ENCODE peak calls at places on chromosome 11, in seven cellular contexts. L, Q, V, R, F, B and G are unnamed samples.

GRCh38 chr11:60719406-60719805 is 5.1 kb upstream of the MS4A18 start:
- DNase-seq in L (no peak), Q (no peak), V (no peak), R (no peak), F (no peak), B (no peak), G (no peak)

GRCh38 chr11:74443071-74443864 is 24.1 kb downstream of the KCNE3 start:
- DNase-seq in L (no peak), Q (peak), V (no peak), R (no peak), F (no peak), B (no peak), G (no peak)

GRCh38 chr11:124667601-124668000 is 5.9 kb downstream of the SIAE start:
- DNase-seq in L (no peak), Q (no peak), V (no peak), R (no peak), F (no peak), B (no peak), G (no peak)

GRCh38 chr11:18461909-18462308 is 6.3 kb downstream of the LDHAL6A start:
- DNase-seq in L (no peak), Q (no peak), V (no peak), R (no peak), F (no peak), B (no peak), G (no peak)

GRCh38 chr11:120810251-120810650 is 213.7 kb upstream of the TBCEL start:
- DNase-seq in L (no peak), Q (no peak), V (no peak), R (no peak), F (peak), B (no peak), G (no peak)

GRCh38 chr11:56885182-56885581 is 103.5 kb upstream of the OR5AK2 start:
- DNase-seq in L (no peak), Q (no peak), V (no peak), R (no peak), F (no peak), B (no peak), G (no peak)

GRCh38 chr11:69497221-69497787 is 15.8 kb downstream of the LINC01488 start:
- DNase-seq in L (peak), Q (peak), V (peak), R (peak), F (peak), B (peak), G (peak)

GRCh38 chr11:70059971-70060370 is 18.1 kb upstream of the ANO1 start:
- DNase-seq in L (no peak), Q (no peak), V (no peak), R (no peak), F (no peak), B (no peak), G (no peak)

GRCh38 chr11:111435046-111435698 is 56.1 kb upstream of the POU2AF1 start:
- DNase-seq in L (no peak), Q (no peak), V (no peak), R (no peak), F (no peak), B (no peak), G (no peak)

GRCh38 chr11:64569300-64569970 is 21.6 kb upstream of the SLC22A12 start:
- DNase-seq in L (no peak), Q (no peak), V (no peak), R (no peak), F (no peak), B (no peak), G (no peak)

GRCh38 chr11:47987781-47988180 is 7.4 kb downstream of the PTPRJ start:
- DNase-seq in L (no peak), Q (no peak), V (no peak), R (no peak), F (no peak), B (no peak), G (no peak)

GRCh38 chr11:8689726-8690255 is 7.2 kb downstream of the RPL27A start:
- DNase-seq in L (no peak), Q (no peak), V (no peak), R (no peak), F (no peak), B (no peak), G (no peak)

GRCh38 chr11:75422248-75423231 is 10.5 kb downstream of the KLHL35 start:
- DNase-seq in L (no peak), Q (no peak), V (no peak), R (peak), F (no peak), B (no peak), G (no peak)

GRCh38 chr11:77346906-77347603 is 45.6 kb upstream of the GDPD4 start:
- DNase-seq in L (peak), Q (no peak), V (peak), R (no peak), F (peak), B (peak), G (peak)

GRCh38 chr11:44804449-44805151 is 77.8 kb downstream of the TSPAN18 start:
- DNase-seq in L (no peak), Q (no peak), V (no peak), R (no peak), F (peak), B (no peak), G (no peak)

GRCh38 chr11:81932303-81932702 is 801.4 kb downstream of the FAM181B start:
- DNase-seq in L (no peak), Q (no peak), V (no peak), R (no peak), F (no peak), B (no peak), G (no peak)

GRCh38 chr11:126702165-126702738 is 298.3 kb downstream of the KIRREL3 start:
- DNase-seq in L (no peak), Q (no peak), V (no peak), R (no peak), F (no peak), B (no peak), G (no peak)

GRCh38 chr11:19962795-19963163 is 197.5 kb downstream of the DBX1 start:
- DNase-seq in L (no peak), Q (no peak), V (peak), R (no peak), F (peak), B (peak), G (no peak)